ENCODE peak calls at places on chromosomes 7 and 10, in four cellular contexts. One of them, this sample, is unnamed.

GRCh38 chr10:44799971-44800370 is 111.2 kb upstream of the TMEM72 start:
- DNase-seq in fibroblast of lung: no peak
- DNase-seq in brain microvascular endothelial cell: no peak
- DNase-seq in tibial artery: no peak
- DNase-seq in this sample: no peak

GRCh38 chr7:14973712-14974428 is 71.3 kb upstream of the DGKB start:
- DNase-seq in fibroblast of lung: peak
- DNase-seq in brain microvascular endothelial cell: no peak
- DNase-seq in tibial artery: no peak
- DNase-seq in this sample: no peak

GRCh38 chr10:77636286-77636966 is 1.2 kb downstream of the KCNMA1 start:
- DNase-seq in fibroblast of lung: no peak
- DNase-seq in brain microvascular endothelial cell: no peak
- DNase-seq in tibial artery: peak
- DNase-seq in this sample: no peak

GRCh38 chr7:18458830-18459229 is 36.7 kb upstream of the HDAC9 start:
- DNase-seq in fibroblast of lung: no peak
- DNase-seq in brain microvascular endothelial cell: no peak
- DNase-seq in tibial artery: no peak
- DNase-seq in this sample: no peak

GRCh38 chr7:150633926-150634325 is 1.7 kb upstream of the GIMAP6 start:
- DNase-seq in fibroblast of lung: no peak
- DNase-seq in brain microvascular endothelial cell: no peak
- DNase-seq in tibial artery: no peak
- DNase-seq in this sample: no peak

GRCh38 chr10:93745411-93746065 is 12.2 kb upstream of the LGI1 start:
- DNase-seq in fibroblast of lung: peak
- DNase-seq in brain microvascular endothelial cell: no peak
- DNase-seq in tibial artery: no peak
- DNase-seq in this sample: no peak

GRCh38 chr10:108836362-108836761 is 1086.9 kb downstream of the XPNPEP1 start:
- DNase-seq in fibroblast of lung: no peak
- DNase-seq in brain microvascular endothelial cell: no peak
- DNase-seq in tibial artery: no peak
- DNase-seq in this sample: no peak

GRCh38 chr10:87753995-87754866 is 63.8 kb downstream of the ATAD1 start:
- DNase-seq in fibroblast of lung: no peak
- DNase-seq in brain microvascular endothelial cell: no peak
- DNase-seq in tibial artery: no peak
- DNase-seq in this sample: no peak

GRCh38 chr7:148676291-148676690 is 22.4 kb upstream of the CUL1 start:
- DNase-seq in fibroblast of lung: no peak
- DNase-seq in brain microvascular endothelial cell: no peak
- DNase-seq in tibial artery: no peak
- DNase-seq in this sample: no peak

GRCh38 chr7:102146122-102146521 is 140.5 kb upstream of the SH2B2 start:
- DNase-seq in fibroblast of lung: no peak
- DNase-seq in brain microvascular endothelial cell: no peak
- DNase-seq in tibial artery: no peak
- DNase-seq in this sample: no peak

GRCh38 chr7:73811760-73812168 is 19.0 kb upstream of the CLDN4 start:
- DNase-seq in fibroblast of lung: peak
- DNase-seq in brain microvascular endothelial cell: peak
- DNase-seq in tibial artery: peak
- DNase-seq in this sample: no peak

GRCh38 chr7:22759721-22760120 is 32.7 kb downstream of the IL6 start:
- DNase-seq in fibroblast of lung: no peak
- DNase-seq in brain microvascular endothelial cell: no peak
- DNase-seq in tibial artery: no peak
- DNase-seq in this sample: no peak

GRCh38 chr7:2266911-2267310 is 24.9 kb downstream of the NUDT1 start:
- DNase-seq in fibroblast of lung: peak
- DNase-seq in brain microvascular endothelial cell: no peak
- DNase-seq in tibial artery: no peak
- DNase-seq in this sample: no peak

GRCh38 chr7:37901236-37901827 is 15.3 kb downstream of the SFRP4 start:
- DNase-seq in fibroblast of lung: peak
- DNase-seq in brain microvascular endothelial cell: peak
- DNase-seq in tibial artery: no peak
- DNase-seq in this sample: no peak

GRCh38 chr7:45217358-45217757 is 59.8 kb downstream of the RAMP3 start:
- DNase-seq in fibroblast of lung: no peak
- DNase-seq in brain microvascular endothelial cell: no peak
- DNase-seq in tibial artery: no peak
- DNase-seq in this sample: no peak

GRCh38 chr10:97685395-97685958 is 1.6 kb downstream of the AVPI1 start:
- DNase-seq in fibroblast of lung: peak
- DNase-seq in brain microvascular endothelial cell: peak
- DNase-seq in tibial artery: no peak
- DNase-seq in this sample: no peak

GRCh38 chr7:25803117-25803887 is 348.7 kb upstream of the NFE2L3 start:
- DNase-seq in fibroblast of lung: no peak
- DNase-seq in brain microvascular endothelial cell: no peak
- DNase-seq in tibial artery: no peak
- DNase-seq in this sample: no peak

GRCh38 chr10:5292196-5292735 is 72.5 kb upstream of the UCN3 start:
- DNase-seq in fibroblast of lung: no peak
- DNase-seq in brain microvascular endothelial cell: no peak
- DNase-seq in tibial artery: no peak
- DNase-seq in this sample: no peak
- H3K4me3 ChIP-seq in fibroblast of lung: no peak
- H3K4me3 ChIP-seq in brain microvascular endothelial cell: no peak
- H3K4me3 ChIP-seq in tibial artery: no peak
- H3K4me3 ChIP-seq in this sample: no peak

GRCh38 chr7:11330208-11330607 is 356.5 kb downstream of the PHF14 start:
- DNase-seq in fibroblast of lung: no peak
- DNase-seq in brain microvascular endothelial cell: no peak
- DNase-seq in tibial artery: no peak
- DNase-seq in this sample: no peak

GRCh38 chr7:11330717-11331116 is 357.0 kb downstream of the PHF14 start:
- DNase-seq in fibroblast of lung: no peak
- DNase-seq in brain microvascular endothelial cell: no peak
- DNase-seq in tibial artery: no peak
- DNase-seq in this sample: no peak

GRCh38 chr7:11332186-11332864 is 358.7 kb downstream of the PHF14 start:
- DNase-seq in fibroblast of lung: no peak
- DNase-seq in brain microvascular endothelial cell: no peak
- DNase-seq in tibial artery: no peak
- DNase-seq in this sample: no peak

GRCh38 chr7:11332865-11333228 is 359.2 kb downstream of the PHF14 start:
- DNase-seq in fibroblast of lung: no peak
- DNase-seq in brain microvascular endothelial cell: no peak
- DNase-seq in tibial artery: no peak
- DNase-seq in this sample: no peak

GRCh38 chr7:11331128-11332102 is 357.7 kb downstream of the PHF14 start:
- DNase-seq in fibroblast of lung: no peak
- DNase-seq in brain microvascular endothelial cell: no peak
- DNase-seq in tibial artery: no peak
- DNase-seq in this sample: no peak
- TF ChIP-seq CTCF in fibroblast of lung: no peak
- TF ChIP-seq CTCF in brain microvascular endothelial cell: no peak
- TF ChIP-seq CTCF in tibial artery: no peak
- TF ChIP-seq CTCF in this sample: no peak

GRCh38 chr10:133453516-133454203 is at the start of gene SCART1:
- DNase-seq in fibroblast of lung: no peak
- DNase-seq in brain microvascular endothelial cell: no peak
- DNase-seq in tibial artery: peak
- DNase-seq in this sample: no peak

GRCh38 chr10:133455611-133456031 is 1.9 kb downstream of the SCART1 start:
- DNase-seq in fibroblast of lung: no peak
- DNase-seq in brain microvascular endothelial cell: no peak
- DNase-seq in tibial artery: peak
- DNase-seq in this sample: no peak

GRCh38 chr10:133456041-133456951 is 2.6 kb downstream of the SCART1 start:
- DNase-seq in fibroblast of lung: no peak
- DNase-seq in brain microvascular endothelial cell: no peak
- DNase-seq in tibial artery: peak
- DNase-seq in this sample: no peak

GRCh38 chr10:133454204-133454893 is 604 bp downstream of the SCART1 start:
- DNase-seq in fibroblast of lung: no peak
- DNase-seq in brain microvascular endothelial cell: no peak
- DNase-seq in tibial artery: peak
- DNase-seq in this sample: no peak

GRCh38 chr10:133455196-133455595 is 1.5 kb downstream of the SCART1 start:
- DNase-seq in fibroblast of lung: no peak
- DNase-seq in brain microvascular endothelial cell: no peak
- DNase-seq in tibial artery: no peak
- DNase-seq in this sample: no peak
- H3K4me3 ChIP-seq in fibroblast of lung: no peak
- H3K4me3 ChIP-seq in brain microvascular endothelial cell: no peak
- H3K4me3 ChIP-seq in tibial artery: no peak
- H3K4me3 ChIP-seq in this sample: no peak

GRCh38 chr7:130939285-130940095 is 205.5 kb upstream of the KLF14 start:
- DNase-seq in fibroblast of lung: peak
- DNase-seq in brain microvascular endothelial cell: no peak
- DNase-seq in tibial artery: no peak
- DNase-seq in this sample: no peak

GRCh38 chr7:130940326-130940725 is 206.3 kb upstream of the KLF14 start:
- DNase-seq in fibroblast of lung: no peak
- DNase-seq in brain microvascular endothelial cell: no peak
- DNase-seq in tibial artery: no peak
- DNase-seq in this sample: no peak

GRCh38 chr7:130937016-130937415 is 203.0 kb upstream of the KLF14 start:
- DNase-seq in fibroblast of lung: no peak
- DNase-seq in brain microvascular endothelial cell: no peak
- DNase-seq in tibial artery: no peak
- DNase-seq in this sample: no peak

GRCh38 chr7:130937830-130938229 is 203.8 kb upstream of the KLF14 start:
- DNase-seq in fibroblast of lung: no peak
- DNase-seq in brain microvascular endothelial cell: no peak
- DNase-seq in tibial artery: no peak
- DNase-seq in this sample: no peak

GRCh38 chr7:130938661-130939060 is 204.7 kb upstream of the KLF14 start:
- DNase-seq in fibroblast of lung: peak
- DNase-seq in brain microvascular endothelial cell: no peak
- DNase-seq in tibial artery: no peak
- DNase-seq in this sample: no peak
- TF ChIP-seq CTCF in fibroblast of lung: no peak
- TF ChIP-seq CTCF in brain microvascular endothelial cell: no peak
- TF ChIP-seq CTCF in tibial artery: no peak
- TF ChIP-seq CTCF in this sample: no peak

DNA sequence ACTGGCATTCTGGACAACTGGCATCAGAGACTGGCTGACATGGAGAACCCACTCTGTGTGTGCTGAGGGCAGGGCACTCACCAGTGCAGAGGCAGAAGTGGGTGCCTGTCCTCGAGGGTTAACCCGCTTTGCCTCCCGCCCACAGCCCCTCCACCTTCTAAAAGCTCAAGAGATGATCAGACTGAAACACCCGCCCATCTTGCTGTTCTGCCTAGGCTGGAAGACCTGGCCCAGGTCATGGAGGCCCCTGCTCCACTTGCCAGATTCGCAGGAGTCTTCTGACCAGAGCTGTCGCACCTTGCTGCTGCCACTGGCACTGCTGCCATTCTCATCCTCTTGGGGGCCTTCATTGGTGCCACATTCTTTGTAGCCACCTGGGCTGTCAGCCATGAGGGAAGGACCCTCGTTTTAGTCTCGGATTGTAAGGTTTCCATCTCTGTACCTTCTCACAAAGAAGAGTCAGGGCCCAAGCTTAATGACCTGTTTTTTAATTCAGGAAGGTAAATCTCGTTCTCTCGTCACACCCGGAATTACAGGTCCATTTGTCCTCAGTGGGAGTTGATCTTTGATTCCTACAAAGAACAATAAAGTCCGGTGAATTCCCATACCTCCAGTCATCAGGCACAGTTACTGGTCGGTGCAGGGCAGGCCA is 1.9 kb downstream of the CYREN start:
- DNase-seq in fibroblast of lung: no peak
- DNase-seq in brain microvascular endothelial cell: no peak
- DNase-seq in tibial artery: peak
- DNase-seq in this sample: no peak
- H3K4me3 ChIP-seq in fibroblast of lung: no peak
- H3K4me3 ChIP-seq in brain microvascular endothelial cell: no peak
- H3K4me3 ChIP-seq in tibial artery: peak
- H3K4me3 ChIP-seq in this sample: peak